ENCODE peak calls at places on chromosomes 16 and 17, in eight cellular contexts. H is cardiac fibroblast, I is AG04450, K is GM06990, V is GM12865, A is cardiac muscle cell, L is AG10803, T is PC-3. U is an unnamed sample.

GRCh38 chr16:8957509-8958157 is 6.1 kb downstream of the USP7 start:
- DNase-seq in K (no peak), A (no peak), H (no peak), L (no peak), V (no peak), T (no peak), I (no peak), U (no peak)

GRCh38 chr16:53434436-53435065 is at the start of gene RBL2:
- DNase-seq in H (peak; percentile 40), I (no peak), A (peak; percentile 42), V (peak; percentile 91), L (peak; percentile 79), T (peak; percentile 33), K (peak; percentile 88), U (peak; percentile 54)

GRCh38 chr17:73430165-73430680 is 118.4 kb upstream of the CDC42EP4 start:
- DNase-seq in V (no peak), K (no peak), T (no peak), L (no peak), A (no peak), H (no peak), I (no peak), U (no peak)

GRCh38 chr16:27969574-27969973 is 93.9 kb downstream of the GSG1L start:
- DNase-seq in H (peak; percentile 64), V (no peak), A (peak; percentile 25), L (peak; percentile 9), T (peak; percentile 13), K (no peak), I (no peak), U (peak; percentile 29)

GRCh38 chr16:17194190-17194780 is 276.5 kb downstream of the XYLT1 start:
- DNase-seq in L (peak; percentile 33), A (peak; percentile 13), K (peak; percentile 18), V (peak; percentile 63), H (peak; percentile 29), T (no peak), I (no peak), U (peak; percentile 26)

GRCh38 chr17:62658136-62658535 is 30.7 kb downstream of the MRC2 start:
- DNase-seq in T (no peak), K (no peak), A (no peak), I (no peak), H (no peak), V (no peak), L (no peak), U (no peak)

GRCh38 chr16:81706327-81707295 is 72.5 kb upstream of the PLCG2 start:
- DNase-seq in V (no peak), A (no peak), L (no peak), I (no peak), T (no peak), K (no peak), H (no peak), U (no peak)

GRCh38 chr16:7404217-7404616 is 71.6 kb downstream of the RBFOX1 start:
- DNase-seq in H (no peak), A (no peak), I (no peak), T (no peak), L (no peak), K (no peak), V (no peak), U (no peak)

GRCh38 chr17:44556114-44556853 is 1.0 kb upstream of the FZD2 start:
- DNase-seq in V (peak; percentile 59), A (peak; percentile 71), I (no peak), L (peak; percentile 67), H (peak; percentile 69), K (no peak), T (peak; percentile 68), U (peak; percentile 71)

GRCh38 chr16:75323198-75323597 is 71.8 kb upstream of the BCAR1 start:
- DNase-seq in V (no peak), H (no peak), T (peak; percentile 27), I (no peak), A (no peak), K (no peak), L (no peak), U (no peak)

GRCh38 chr17:63406689-63407330 is 39.3 kb downstream of the CYB561 start:
- DNase-seq in V (peak; percentile 90), H (peak; percentile 95), L (peak; percentile 88), I (peak; percentile 84), T (peak; percentile 97), A (peak; percentile 94), K (peak; percentile 33), U (peak; percentile 91)

GRCh38 chr17:39663688-39664580 is 1.2 kb upstream of the TCAP start:
- DNase-seq in I (no peak), T (no peak), K (no peak), A (peak; percentile 27), L (no peak), H (no peak), V (no peak), U (no peak)

DNA sequence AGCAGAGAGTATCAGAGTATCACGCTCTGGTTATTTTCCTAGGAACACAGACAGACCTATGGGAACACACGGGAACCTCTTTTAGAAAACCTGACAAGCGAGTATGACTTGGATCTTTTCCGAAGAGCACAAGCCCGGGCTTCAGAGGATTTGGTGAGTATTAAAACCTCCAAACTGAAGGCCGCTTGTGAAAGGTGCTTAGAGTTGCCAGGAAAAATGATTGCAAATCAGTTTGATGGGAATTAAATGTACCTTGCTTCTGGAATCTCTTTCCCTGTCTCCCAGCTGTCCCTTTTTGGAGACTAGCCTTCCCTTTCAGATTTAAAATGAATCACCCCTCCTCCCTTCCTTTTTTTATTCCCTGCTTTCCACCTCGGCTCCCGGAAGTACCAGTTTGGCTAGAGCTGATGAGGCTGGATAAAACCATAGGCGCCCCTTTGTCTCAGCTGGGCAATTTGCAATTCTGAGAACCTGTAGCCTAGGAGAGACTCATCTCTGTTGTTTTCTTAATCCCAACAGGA is 27.3 kb downstream of the KAT7 start:
- DNase-seq in V (no peak), L (no peak), A (no peak), K (no peak), H (no peak), T (no peak), I (no peak), U (no peak)
- H3K4me3 ChIP-seq in V (no peak overlapping the region), L (no peak overlapping the region), A (no peak overlapping the region), K (no peak overlapping the region), H (no peak overlapping the region), T (no peak overlapping the region), I (no peak overlapping the region), U (no peak overlapping the region)

GRCh38 chr17:33335491-33336173 is 42.5 kb upstream of the ASIC2 start:
- DNase-seq in I (no peak), H (peak; percentile 0), T (no peak), L (no peak), A (no peak), V (peak; percentile 1), K (no peak), U (no peak)

GRCh38 chr17:33338242-33338641 is 45.1 kb upstream of the ASIC2 start:
- DNase-seq in K (no peak), I (no peak), V (no peak), A (no peak), H (no peak), L (no peak), T (no peak), U (no peak)

GRCh38 chr17:33330877-33331276 is 37.8 kb upstream of the ASIC2 start:
- DNase-seq in L (no peak), K (no peak), V (no peak), H (no peak), A (no peak), T (no peak), I (no peak), U (no peak)

GRCh38 chr17:33334703-33335102 is 41.6 kb upstream of the ASIC2 start:
- DNase-seq in A (no peak), H (no peak), T (no peak), V (no peak), I (no peak), L (no peak), K (no peak), U (no peak)
- TF ChIP-seq CTCF in A (no peak), H (no peak), T (no peak), V (no peak), I (no peak), L (no peak), K (no peak), U (no peak)

GRCh38 chr16:68282064-68282452 is 17.7 kb downstream of the SLC7A6 start:
- DNase-seq in L (no peak), H (no peak), T (no peak), I (no peak), V (no peak), K (no peak), A (no peak), U (no peak)

GRCh38 chr16:68285683-68286082 is 21.4 kb downstream of the SLC7A6 start:
- DNase-seq in A (no peak), H (no peak), T (no peak), I (no peak), L (no peak), V (no peak), K (no peak), U (no peak)

GRCh38 chr16:68284847-68285246 is 20.5 kb downstream of the SLC7A6 start:
- DNase-seq in H (no peak), L (no peak), T (no peak), I (no peak), V (peak; percentile 76), K (peak; percentile 78), A (no peak), U (no peak)

GRCh38 chr16:68283346-68283745 is 19.0 kb downstream of the SLC7A6 start:
- DNase-seq in K (no peak), A (no peak), L (no peak), V (no peak), H (no peak), T (no peak), I (no peak), U (no peak)

DNA sequence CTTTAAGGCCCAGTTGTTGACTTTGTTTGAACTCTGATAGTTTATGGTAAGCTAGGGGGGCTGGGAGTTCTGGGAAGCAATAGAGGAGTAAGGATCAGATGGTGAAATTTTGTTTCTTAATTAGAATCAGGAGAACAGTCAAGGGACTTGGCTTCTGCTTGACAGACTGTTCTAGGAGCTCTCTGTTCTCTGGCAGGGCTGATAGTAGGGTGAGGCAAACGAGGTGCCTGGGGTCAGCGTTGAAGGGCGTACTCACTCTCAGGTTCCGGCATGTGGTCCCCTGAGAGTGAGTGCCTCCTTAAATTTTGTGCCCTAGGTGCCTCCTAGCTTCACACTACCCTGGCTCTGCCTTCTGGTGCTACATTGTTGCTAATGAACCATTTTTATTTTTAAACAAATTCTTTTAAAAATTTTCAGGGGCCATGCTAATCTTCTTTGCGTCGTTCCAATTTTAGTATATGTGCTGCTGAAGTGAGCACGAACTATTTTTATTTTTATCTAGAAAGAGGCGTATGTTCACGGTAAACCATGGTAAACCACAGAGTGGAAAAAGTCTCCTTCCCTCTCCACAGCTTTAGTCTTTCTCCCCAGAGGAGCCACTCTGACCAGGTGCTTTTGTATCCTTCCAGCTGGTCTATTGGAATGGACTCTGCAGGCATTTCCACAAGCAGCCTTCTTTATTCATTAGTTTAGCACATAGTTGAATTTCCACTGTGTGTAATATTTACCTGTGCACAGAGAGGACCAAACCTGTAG is 19.7 kb downstream of the SLC7A6 start:
- DNase-seq in V (peak; percentile 68), K (peak; percentile 31), H (no peak), T (no peak), L (peak; percentile 67), A (no peak), I (no peak), U (peak; percentile 66)
- H3K4me3 ChIP-seq in V (peak overlapping the region; percentile 22), K (peak overlapping the region; percentile 20), H (no peak overlapping the region), T (no peak overlapping the region), L (no peak overlapping the region), A (no peak overlapping the region), I (no peak overlapping the region), U (no peak overlapping the region)

GRCh38 chr17:42005128-42005527 is 12.1 kb downstream of the DNAJC7 start:
- DNase-seq in K (no peak), H (no peak), T (no peak), V (no peak), A (no peak), I (no peak), L (peak; percentile 73), U (peak; percentile 77)

GRCh38 chr17:42010898-42011516 is 6.2 kb downstream of the DNAJC7 start:
- DNase-seq in V (peak; percentile 27), K (no peak), I (no peak), L (no peak), A (peak; percentile 57), H (peak; percentile 68), T (peak; percentile 23), U (no peak)

GRCh38 chr17:42009170-42009569 is 8.1 kb downstream of the DNAJC7 start:
- DNase-seq in L (no peak), V (no peak), K (no peak), H (no peak), T (no peak), I (no peak), A (no peak), U (no peak)
- TF ChIP-seq CTCF in L (no peak), V (peak; percentile 14), K (peak; percentile 18), H (peak; percentile 6), T (peak; percentile 40), I (no peak), A (peak; percentile 9), U (peak; percentile 26)

U was measured in fibroblast of villous mesenchyme.